ENCODE peak calls at places on chromosomes 12 and 14, in six cellular contexts. O, J, U, N, B and W are unnamed samples.

GRCh38 chr12:75560167-75560566 is 48.8 kb upstream of the KRR1 start:
- DNase-seq in O (no peak), U (peak), N (peak), J (no peak), B (no peak), W (no peak)

GRCh38 chr14:76591270-76591669 is 170.0 kb upstream of the VASH1 start:
- DNase-seq in N (no peak), O (no peak), B (no peak), J (no peak), U (no peak), W (no peak)

GRCh38 chr12:6961278-6961694 is 9.2 kb downstream of the PHB2 start:
- DNase-seq in J (no peak), B (peak), N (no peak), O (no peak), U (no peak), W (no peak)

GRCh38 chr12:92226036-92226661 is 80.5 kb upstream of the BTG1 start:
- DNase-seq in N (peak), J (no peak), B (no peak), O (no peak), U (no peak), W (no peak)

GRCh38 chr14:103391048-103391447 is 5.8 kb downstream of the MARK3 start:
- DNase-seq in U (peak), B (peak), N (peak), O (no peak), J (peak), W (no peak)

GRCh38 chr12:69534389-69534822 is 50.9 kb upstream of the CCT2 start:
- DNase-seq in N (peak), O (peak), B (no peak), U (no peak), J (no peak), W (peak)

GRCh38 chr14:74804219-74804825 is 41.2 kb downstream of the YLPM1 start:
- DNase-seq in U (peak), O (no peak), N (peak), J (no peak), B (no peak), W (peak)

GRCh38 chr12:31323466-31324115 is 2.4 kb downstream of the SINHCAF start:
- DNase-seq in U (peak), O (no peak), B (peak), N (peak), J (no peak), W (no peak)

GRCh38 chr14:104477804-104478375 is 101.7 kb upstream of the C14orf180 start:
- DNase-seq in J (no peak), U (no peak), B (no peak), N (no peak), O (no peak), W (no peak)

GRCh38 chr14:68976160-68977067 is 2.7 kb downstream of the ACTN1 start:
- DNase-seq in O (no peak), N (no peak), U (no peak), B (no peak), J (no peak), W (no peak)

GRCh38 chr12:114011711-114012110 is 45.6 kb upstream of the RBM19 start:
- DNase-seq in O (no peak), J (no peak), B (no peak), N (no peak), U (no peak), W (no peak)

GRCh38 chr14:54617467-54617866 is 50.5 kb downstream of the SAMD4A start:
- DNase-seq in J (no peak), B (no peak), N (no peak), O (no peak), U (no peak), W (no peak)

GRCh38 chr12:45703942-45704341 is 25.6 kb upstream of the ARID2 start:
- DNase-seq in N (peak), O (no peak), U (no peak), J (no peak), B (no peak), W (no peak)

GRCh38 chr14:20327005-20327869 is 5.8 kb downstream of the CCNB1IP1 start:
- DNase-seq in O (no peak), J (peak), B (no peak), N (peak), U (peak), W (no peak)